ENCODE peak calls at places on chromosomes 4 and X, in six cellular contexts. D is neural crest cell, V is B cell, I is choroid plexus epithelial cell, T is glutamatergic neuron, X is AG09309. E is an unnamed sample.

GRCh38 chr4:101556845-101557244 is 209.5 kb upstream of the PPP3CA start:
- DNase-seq in I (no peak), D (no peak), T (no peak), X (no peak), V (peak), E (no peak)

GRCh38 chr4:182649698-182650477 is 267.3 kb downstream of the DCTD start:
- DNase-seq in T (no peak), V (no peak), X (no peak), I (no peak), D (no peak), E (no peak)

GRCh38 chrX:22323541-22323940 is 50.8 kb downstream of the CBLL2 start:
- DNase-seq in D (no peak), T (no peak), I (peak), V (no peak), X (peak), E (no peak)

GRCh38 chr4:13778367-13778766 is 150.8 kb upstream of the BOD1L1 start:
- DNase-seq in T (no peak), X (no peak), I (no peak), D (no peak), V (no peak), E (no peak)

GRCh38 chrX:154748712-154749339 is 2.1 kb downstream of the GAB3 start:
- DNase-seq in X (no peak), I (peak), T (no peak), V (no peak), D (peak), E (peak)

GRCh38 chr4:42844422-42844821 is 48.1 kb upstream of the GRXCR1 start:
- DNase-seq in T (no peak), X (no peak), V (no peak), D (no peak), I (no peak), E (no peak)

GRCh38 chrX:29506729-29507128 is 708.6 kb upstream of the MAGEB2 start:
- DNase-seq in T (no peak), X (no peak), V (no peak), D (no peak), I (no peak), E (no peak)

GRCh38 chr4:183175631-183176232 is 76.7 kb downstream of the WWC2 start:
- DNase-seq in X (no peak), I (peak), D (no peak), V (no peak), T (no peak), E (no peak)

GRCh38 chrX:82412851-82413250 is 1095.2 kb upstream of the POU3F4 start:
- DNase-seq in V (no peak), I (no peak), D (no peak), X (no peak), T (no peak), E (no peak)

GRCh38 chr4:1767058-1767769 is 25.9 kb upstream of the FGFR3 start:
- DNase-seq in D (peak), X (no peak), I (no peak), T (peak), V (no peak), E (peak)
- TF ChIP-seq CTCF in D (no peak), X (no peak), I (no peak), T (no peak), V (no peak), E (no peak)

GRCh38 chr4:98470366-98470765 is 188.0 kb downstream of the TSPAN5 start:
- DNase-seq in X (no peak), T (no peak), D (no peak), I (no peak), V (no peak), E (no peak)

GRCh38 chr4:98469776-98470175 is 188.6 kb downstream of the TSPAN5 start:
- DNase-seq in V (no peak), I (no peak), X (no peak), T (no peak), D (no peak), E (no peak)

GRCh38 chr4:98468744-98469143 is 189.7 kb downstream of the TSPAN5 start:
- DNase-seq in D (peak), X (no peak), V (no peak), T (no peak), I (peak), E (no peak)

GRCh38 chr4:98466868-98467599 is 191.4 kb downstream of the TSPAN5 start:
- DNase-seq in T (no peak), X (no peak), I (peak), V (no peak), D (no peak), E (no peak)

GRCh38 chr4:98467627-98468072 is 190.8 kb downstream of the TSPAN5 start:
- DNase-seq in X (peak), T (peak), V (peak), D (peak), I (peak), E (peak)
- TF ChIP-seq CTCF in X (peak), T (peak), V (peak), D (peak), I (peak), E (peak)

DNA sequence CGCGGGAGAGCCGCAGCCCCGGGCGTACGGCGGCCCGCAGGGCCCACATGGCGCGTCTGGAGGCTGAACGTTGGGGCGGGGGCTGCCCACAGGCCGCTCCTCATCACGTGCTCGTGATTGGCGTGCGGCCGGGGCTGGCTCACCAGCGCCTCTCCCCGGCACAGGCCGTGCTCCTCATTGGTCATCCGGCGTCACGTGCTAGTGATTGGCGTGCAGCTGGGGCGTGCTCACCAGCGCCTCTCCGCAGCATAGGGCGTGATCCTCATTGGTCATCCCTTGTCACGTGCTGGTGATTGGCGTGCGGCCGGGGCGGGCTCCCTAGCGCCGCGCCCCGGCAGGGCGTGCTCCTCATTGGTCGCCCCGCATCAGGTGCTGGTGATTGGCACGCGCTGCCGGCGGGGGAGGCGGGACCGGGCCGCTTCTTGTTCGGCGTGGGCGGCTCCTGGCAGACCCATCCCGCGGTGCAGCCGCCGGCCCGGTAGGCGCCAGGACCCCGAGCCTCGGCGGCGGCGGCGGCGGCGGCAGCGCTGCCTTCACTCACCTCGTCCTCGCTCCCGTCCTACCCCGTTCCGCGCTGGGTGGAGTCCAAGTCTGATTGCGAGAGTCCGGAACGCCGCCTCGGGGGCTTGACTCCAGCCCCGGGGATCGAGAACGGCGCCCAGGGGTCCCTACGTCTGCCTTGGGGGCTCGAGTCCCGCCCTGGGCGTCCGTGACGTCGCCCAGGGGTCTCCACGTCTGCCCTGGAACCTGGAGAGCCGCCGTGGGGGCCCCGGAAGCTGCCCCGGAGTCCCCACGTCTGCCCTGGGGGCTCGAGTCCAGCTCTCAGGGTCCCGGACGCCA is at the start of gene GTPBP6:
- DNase-seq in V (peak), T (peak), I (peak), D (peak), X (peak), E (peak)
- TF ChIP-seq CTCF in V (no peak), T (no peak), I (peak), D (no peak), X (no peak), E (peak)

DNA sequence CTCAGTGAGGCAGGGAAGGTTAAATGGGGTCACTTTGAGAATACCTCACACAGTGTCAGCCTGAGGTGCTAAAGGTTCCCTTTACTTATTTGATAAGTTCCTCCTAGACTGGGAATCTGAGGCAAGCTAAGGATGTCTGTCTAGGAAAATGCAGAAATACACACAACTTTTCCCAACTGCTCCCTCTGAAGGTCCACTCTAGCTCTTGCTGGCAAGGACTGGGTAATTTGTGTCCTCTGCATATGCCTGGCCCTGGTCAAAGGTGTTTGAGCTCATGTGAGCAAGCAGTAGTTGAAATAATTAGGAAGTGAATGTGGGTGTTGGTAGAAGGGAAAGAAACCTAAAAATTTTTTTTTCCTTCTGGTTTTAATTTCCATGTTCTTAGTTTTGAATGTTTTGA is 21.3 kb downstream of the TXLNG start:
- DNase-seq in X (no peak), T (no peak), I (no peak), D (no peak), V (no peak), E (no peak)
- TF ChIP-seq CTCF in X (peak), T (no peak), I (peak), D (peak), V (no peak), E (no peak)

DNA sequence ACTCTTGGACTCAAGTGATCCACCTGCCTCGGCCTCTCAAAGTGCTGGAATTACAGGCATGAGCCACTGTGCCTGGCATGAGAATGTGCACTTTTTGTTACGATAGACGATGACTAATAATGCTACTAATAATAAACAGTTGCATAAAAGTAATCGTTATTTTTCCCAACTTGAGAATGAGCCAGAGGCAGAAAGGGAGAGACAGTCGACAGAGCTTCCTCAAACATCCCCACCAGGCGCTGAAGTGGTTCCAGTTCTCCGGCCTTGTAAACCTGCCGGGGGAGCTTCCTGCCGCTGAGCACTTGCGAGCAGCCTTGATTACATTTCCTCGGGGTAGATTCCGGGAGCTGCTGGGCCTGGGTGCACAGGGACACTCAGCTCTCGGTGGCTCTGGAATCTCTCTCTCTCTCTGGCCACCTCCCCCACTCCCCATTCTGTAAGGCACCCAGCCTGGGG is 8.9 kb upstream of the HTRA3 start:
- DNase-seq in D (no peak), X (no peak), V (no peak), T (no peak), I (peak), E (no peak)
- TF ChIP-seq CTCF in D (no peak), X (no peak), V (no peak), T (no peak), I (peak), E (no peak)

E was measured in GM13977.